ENCODE peak calls at places on chromosomes 6 and 20, in ten cellular contexts. K is IMR-90, Q is astrocyte, R is ovary, E is A549, N is fibroblast of lung, M is OCI-LY7, D is keratinocyte, S is cardiac muscle cell, O is mammary epithelial cell. H is an unnamed sample.

GRCh38 chr6:161117942-161118341 is 126.4 kb downstream of the MAP3K4 start:
- DNase-seq in D (no peak), Q (no peak), K (no peak), S (no peak), M (no peak), N (no peak), E (no peak), O (no peak), R (no peak), H (no peak)

GRCh38 chr6:1853761-1854160 is 244.0 kb downstream of the FOXC1 start:
- DNase-seq in S (no peak), E (no peak), M (no peak), D (no peak), K (no peak), R (no peak), N (no peak), Q (no peak), O (no peak), H (no peak)

GRCh38 chr6:36347635-36348034 is 10.9 kb upstream of the BNIP5 start:
- DNase-seq in R (no peak), O (no peak), S (peak; percentile 78), Q (peak; percentile 82), K (no peak), N (no peak), M (no peak), D (no peak), E (no peak), H (no peak)

GRCh38 chr20:17875106-17875980 is 93.3 kb downstream of the SNX5 start:
- DNase-seq in O (no peak), Q (peak; percentile 72), M (no peak), R (peak; percentile 88), K (peak; percentile 55), E (peak; percentile 69), S (peak; percentile 95), N (peak; percentile 93), D (no peak), H (peak; percentile 35)

GRCh38 chr6:112289039-112289566 is 34.7 kb upstream of the LAMA4 start:
- DNase-seq in E (no peak), O (no peak), D (no peak), S (peak; percentile 95), M (no peak), N (peak; percentile 98), R (peak; percentile 71), K (peak; percentile 96), Q (peak; percentile 89), H (no peak)

GRCh38 chr6:69732045-69732444 is 64.8 kb downstream of the LMBRD1 start:
- DNase-seq in E (no peak), S (no peak), M (no peak), D (no peak), Q (no peak), R (no peak), O (no peak), N (no peak), K (peak; percentile 31), H (no peak)

GRCh38 chr6:71608646-71609045 is 277.7 kb upstream of the RIMS1 start:
- DNase-seq in E (no peak), S (no peak), O (peak; percentile 68), D (peak; percentile 15), Q (peak; percentile 14), R (no peak), N (no peak), K (no peak), M (no peak), H (peak; percentile 63)

GRCh38 chr20:15609956-15610355 is 963.3 kb downstream of the KIF16B start:
- DNase-seq in S (no peak), E (no peak), R (no peak), M (no peak), D (no peak), K (no peak), N (no peak), O (no peak), Q (no peak), H (no peak)

GRCh38 chr6:165308926-165309731 is at the start of gene C6orf118:
- DNase-seq in O (no peak), Q (peak; percentile 65), R (peak; percentile 62), N (peak; percentile 29), S (peak; percentile 89), E (peak; percentile 59), D (no peak), M (no peak), K (peak; percentile 59), H (peak; percentile 64)

GRCh38 chr20:46530640-46531039 is 17.3 kb upstream of the ZNF334 start:
- DNase-seq in E (no peak), K (no peak), R (no peak), M (no peak), N (no peak), S (no peak), O (no peak), Q (no peak), D (no peak), H (no peak)

GRCh38 chr6:39357998-39358686 is 35.6 kb upstream of the KCNK16 start:
- DNase-seq in K (peak; percentile 59), E (no peak), N (peak; percentile 82), D (no peak), S (peak; percentile 89), M (no peak), O (peak; percentile 51), R (no peak), Q (peak; percentile 39), H (no peak)

GRCh38 chr20:57531986-57532566 is 7.1 kb upstream of the CTCFL start:
- DNase-seq in O (no peak), Q (no peak), N (no peak), R (no peak), D (no peak), E (no peak), S (no peak), M (no peak), K (no peak), H (no peak)

GRCh38 chr6:114181629-114182028 is 161.2 kb downstream of the HS3ST5 start:
- DNase-seq in M (no peak), E (no peak), Q (no peak), S (no peak), N (no peak), D (no peak), R (no peak), O (no peak), K (no peak), H (no peak)

GRCh38 chr20:2207770-2208097 is 88.1 kb upstream of the TGM3 start:
- DNase-seq in R (no peak), Q (no peak), S (no peak), O (no peak), K (no peak), D (no peak), E (no peak), N (no peak), M (no peak), H (no peak)
- TF ChIP-seq CTCF in R (no peak), Q (no peak), S (no peak), O (no peak), K (no peak), D (no peak), E (peak; percentile 26), N (no peak), M (peak; percentile 17), H (peak; percentile 44)

DNA sequence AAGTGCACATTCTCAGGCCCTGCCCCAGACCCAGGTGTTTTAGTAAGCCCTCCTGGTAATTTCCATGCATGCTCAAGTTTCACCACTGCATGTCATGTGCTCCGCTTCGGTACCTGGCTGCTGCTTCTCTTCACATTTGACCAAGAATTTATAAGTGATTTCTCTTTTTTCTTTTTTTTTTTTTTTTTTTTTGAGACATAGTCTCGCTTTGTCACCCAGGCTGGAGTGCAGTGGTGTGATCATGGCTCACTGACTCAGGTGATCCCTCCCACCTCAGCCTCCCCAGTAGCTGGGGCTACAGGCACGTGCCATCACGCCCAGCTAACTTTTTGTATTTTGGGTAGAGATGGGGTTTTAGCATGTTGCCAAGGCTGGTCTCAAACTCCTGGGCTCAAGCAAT is 16.0 kb downstream of the TM9SF4 start:
- DNase-seq in N (no peak), K (no peak), S (no peak), O (no peak), Q (no peak), E (no peak), D (no peak), R (no peak), M (no peak), H (no peak)
- H3K27ac ChIP-seq in N (no peak overlapping the region), K (no peak overlapping the region), S (no peak overlapping the region), O (no peak overlapping the region), Q (no peak overlapping the region), E (no peak overlapping the region), D (no peak overlapping the region), R (no peak overlapping the region), M (no peak overlapping the region), H (no peak overlapping the region)

GRCh38 chr20:4569092-4569491 is 152.6 kb upstream of the PRND start:
- DNase-seq in D (no peak), K (no peak), R (no peak), M (no peak), Q (no peak), O (no peak), N (no peak), E (peak; percentile 40), S (no peak), H (no peak)
- TF ChIP-seq CTCF in D (peak; percentile 5), K (peak; percentile 5), R (no peak), M (peak; percentile 56), Q (no peak), O (peak; percentile 9), N (no peak), E (no peak), S (no peak), H (no peak)

GRCh38 chr20:7950387-7950786 is 10.1 kb upstream of the HAO1 start:
- DNase-seq in M (no peak), S (no peak), D (no peak), K (no peak), O (no peak), E (no peak), R (no peak), Q (no peak), N (no peak), H (no peak)
- H3K27ac ChIP-seq in M (no peak overlapping the region), S (no peak overlapping the region), D (no peak overlapping the region), K (no peak overlapping the region), O (no peak overlapping the region), E (no peak overlapping the region), R (no peak overlapping the region), Q (no peak overlapping the region), N (no peak overlapping the region), H (no peak overlapping the region)

DNA sequence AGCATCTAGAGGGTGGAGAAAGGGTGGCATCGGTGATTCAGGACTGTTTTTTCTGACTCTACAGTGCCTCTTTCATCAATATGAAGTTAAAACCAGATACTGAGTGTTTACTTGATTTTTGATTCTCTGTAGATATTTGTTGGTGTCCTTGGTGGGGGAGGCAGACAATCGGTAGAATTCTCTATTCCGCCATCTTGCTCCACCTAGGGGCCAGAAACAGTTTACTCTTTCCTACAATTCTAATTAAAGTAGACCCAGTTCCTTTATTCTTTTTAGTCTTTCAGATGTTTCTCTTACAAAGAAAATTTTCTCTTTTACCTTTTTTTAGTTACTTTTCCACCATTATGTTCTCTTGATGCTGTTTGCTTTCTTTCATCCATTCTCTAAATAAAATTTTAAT is 162.1 kb upstream of the RAB32 start:
- DNase-seq in Q (no peak), D (no peak), M (no peak), R (no peak), K (no peak), N (no peak), O (no peak), E (no peak), S (peak; percentile 8), H (no peak)
- TF ChIP-seq CTCF in Q (peak; percentile 16), D (no peak), M (peak; percentile 47), R (no peak), K (no peak), N (no peak), O (no peak), E (no peak), S (peak; percentile 33), H (no peak)

H was measured in RWPE1.